ENCODE peak calls at places on chromosomes 13 and 19, in nine cellular contexts. T is stimulated activated naive CD4-positive, alpha-beta T cell treated with Interleukin-2 at 50 U/mL for 16 hours; X is ureter; A is psoas muscle; F is endothelial cell; C is A549; L is stimulated activated CD8-positive, alpha-beta memory T cell treated with anti-CD3 and anti-CD28 coated beads, Interleukin-2, amount 100 ng/mL, for 1 hour; B is stimulated activated CD4-positive, alpha-beta T cell treated with anti-CD3 and anti-CD28 coated beads, Interleukin-1b, Interleukin-23, amount 100 ng/mL, for 24 hours; V is fibroblast of lung. Q is an unnamed sample.

GRCh38 chr19:18468517-18468916 is 30.6 kb upstream of the ISYNA1 start:
- DNase-seq in B (no peak), C (no peak), A (peak), T (no peak), X (no peak), F (no peak), V (no peak), L (no peak), Q (no peak)

GRCh38 chr13:74206061-74206561 is 71.9 kb upstream of the KLF12 start:
- DNase-seq in B (no peak), X (no peak), A (no peak), V (peak), F (no peak), L (no peak), C (no peak), T (no peak), Q (no peak)

GRCh38 chr19:16612631-16613030 is 15.4 kb downstream of the MED26 start:
- DNase-seq in B (no peak), X (no peak), A (no peak), L (no peak), C (no peak), F (no peak), V (no peak), T (no peak), Q (no peak)

GRCh38 chr13:53112522-53112921 is 83.9 kb downstream of the OLFM4 start:
- DNase-seq in A (no peak), X (no peak), L (no peak), B (no peak), T (no peak), V (no peak), C (no peak), F (no peak), Q (no peak)

GRCh38 chr19:1760020-1760419 is 6.7 kb downstream of the ONECUT3 start:
- DNase-seq in C (no peak), L (no peak), X (no peak), A (no peak), B (no peak), T (no peak), V (no peak), F (no peak), Q (no peak)

GRCh38 chr13:112231451-112232083 is 144.6 kb upstream of the SPACA7 start:
- DNase-seq in F (no peak), A (no peak), C (no peak), V (no peak), L (no peak), X (no peak), T (no peak), B (no peak), Q (no peak)

GRCh38 chr19:34432797-34433196 is 4.6 kb downstream of the UBA2 start:
- DNase-seq in V (no peak), T (no peak), A (no peak), B (no peak), X (no peak), F (no peak), C (no peak), L (no peak), Q (no peak)

GRCh38 chr13:70941454-70941853 is 833.2 kb upstream of the KLHL1 start:
- DNase-seq in T (no peak), A (no peak), X (no peak), L (no peak), F (no peak), C (no peak), V (no peak), B (no peak), Q (no peak)

GRCh38 chr13:83325454-83325853 is 556.8 kb downstream of the SLITRK1 start:
- DNase-seq in L (no peak), T (no peak), A (no peak), C (no peak), F (no peak), B (no peak), X (no peak), V (peak), Q (no peak)